ENCODE peak calls at places on chromosome 5, in five cellular contexts. T is body of pancreas, Y is pancreas, Q is heart left ventricle, X is thoracic aorta. O is an unnamed sample.

GRCh38 chr5:68378204-68378830 is 162.8 kb downstream of the PIK3R1 start:
- DNase-seq in Y (no peak), X (no peak), Q (no peak), T (no peak), O (no peak)

GRCh38 chr5:174995827-174996226 is 271.4 kb downstream of the MSX2 start:
- DNase-seq in X (no peak), Q (no peak), Y (no peak), T (no peak), O (no peak)

GRCh38 chr5:172664018-172664417 is 23.0 kb downstream of the NEURL1B start:
- DNase-seq in T (no peak), X (no peak), Y (no peak), Q (no peak), O (no peak)

GRCh38 chr5:50440651-50441478 is at the start of gene EMB:
- DNase-seq in Q (peak; percentile 41), T (peak; percentile 53), Y (peak; percentile 38), X (no peak), O (peak; percentile 69)

GRCh38 chr5:36301858-36302603 is at the start of gene RANBP3L:
- DNase-seq in T (peak; percentile 59), Y (peak; percentile 42), X (no peak), Q (no peak), O (no peak)

GRCh38 chr5:76345582-76345981 is 57.5 kb upstream of the IQGAP2 start:
- DNase-seq in Q (no peak), Y (no peak), T (no peak), X (no peak), O (no peak)

GRCh38 chr5:68534131-68534940 is 318.8 kb downstream of the PIK3R1 start:
- DNase-seq in T (peak; percentile 49), X (no peak), Q (no peak), Y (peak; percentile 43), O (no peak)

GRCh38 chr5:68454766-68455165 is 239.2 kb downstream of the PIK3R1 start:
- DNase-seq in T (no peak), Q (no peak), Y (no peak), X (no peak), O (no peak)

GRCh38 chr5:93273176-93273575 is 307.8 kb downstream of the NR2F1-AS1 start:
- DNase-seq in X (no peak), Y (no peak), Q (no peak), T (no peak), O (no peak)

GRCh38 chr5:180128671-180129261 is 57.2 kb upstream of the RNF130 start:
- DNase-seq in Q (no peak), X (no peak), Y (no peak), T (no peak), O (no peak)

GRCh38 chr5:91272858-91273257 is 110.3 kb downstream of the ARRDC3 start:
- DNase-seq in T (no peak), Q (no peak), X (no peak), Y (no peak), O (no peak)

GRCh38 chr5:88509403-88509802 is 240.8 kb upstream of the TMEM161B start:
- DNase-seq in X (no peak), T (no peak), Q (no peak), Y (no peak), O (no peak)

GRCh38 chr5:90477073-90477472 is 2.4 kb downstream of the POLR3G start:
- DNase-seq in Q (no peak), X (no peak), T (no peak), Y (no peak), O (no peak)

GRCh38 chr5:178418471-178419010 is 171.7 kb downstream of the COL23A1 start:
- DNase-seq in X (no peak), T (no peak), Y (no peak), Q (no peak), O (no peak)

GRCh38 chr5:139104577-139105271 is 93.4 kb downstream of the SIL1 start:
- DNase-seq in X (peak; percentile 72), T (peak; percentile 40), Q (peak; percentile 64), Y (peak; percentile 21), O (no peak)

GRCh38 chr5:168978015-168978414 is 322.9 kb downstream of the SLIT3 start:
- DNase-seq in T (no peak), X (no peak), Y (no peak), Q (no peak), O (no peak)

GRCh38 chr5:8461543-8461942 is 592.6 kb downstream of the MTRR start:
- DNase-seq in Q (no peak), X (no peak), Y (no peak), T (no peak), O (no peak)

GRCh38 chr5:8456846-8457186 is 587.9 kb downstream of the MTRR start:
- DNase-seq in X (no peak), Q (no peak), Y (no peak), T (no peak), O (no peak)

GRCh38 chr5:8462565-8462964 is 593.6 kb downstream of the MTRR start:
- DNase-seq in Q (no peak), X (no peak), T (no peak), Y (no peak), O (no peak)

GRCh38 chr5:8457187-8458037 is 588.5 kb downstream of the MTRR start:
- DNase-seq in Y (peak; percentile 92), X (peak; percentile 85), T (peak; percentile 95), Q (peak; percentile 94), O (peak; percentile 84)

DNA sequence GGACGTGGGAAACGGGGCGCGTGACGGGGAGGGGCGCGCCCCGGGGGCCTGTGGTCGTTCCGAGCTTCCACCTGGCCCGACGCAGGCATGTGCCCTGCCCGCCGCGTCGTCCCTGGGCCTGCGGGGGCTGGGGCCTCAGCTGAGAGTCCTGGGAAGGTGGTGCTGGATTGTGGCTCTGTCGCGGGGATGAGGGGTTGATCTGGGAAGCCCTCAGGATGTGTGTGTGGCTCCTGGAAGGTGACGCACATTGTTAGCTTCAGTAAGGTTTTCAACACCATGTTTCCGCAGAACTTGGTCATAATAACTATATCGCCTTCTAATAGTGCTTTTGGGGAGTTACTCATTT is 589.1 kb downstream of the MTRR start:
- DNase-seq in Q (no peak), T (no peak), X (no peak), Y (no peak), O (no peak)
- H3K27ac ChIP-seq in Q (peak overlapping the region; percentile 94), T (peak overlapping the region; percentile 63), X (peak overlapping the region; percentile 79), Y (peak overlapping the region; percentile 70), O (peak overlapping the region; percentile 7)

GRCh38 chr5:141298376-141298775 is 5.5 kb downstream of the SLC25A2 start:
- DNase-seq in Y (no peak), T (no peak), X (no peak), Q (no peak), O (no peak)

GRCh38 chr5:141306630-141307029 is 2.8 kb upstream of the SLC25A2 start:
- DNase-seq in X (no peak), Y (no peak), Q (no peak), T (no peak), O (no peak)

DNA sequence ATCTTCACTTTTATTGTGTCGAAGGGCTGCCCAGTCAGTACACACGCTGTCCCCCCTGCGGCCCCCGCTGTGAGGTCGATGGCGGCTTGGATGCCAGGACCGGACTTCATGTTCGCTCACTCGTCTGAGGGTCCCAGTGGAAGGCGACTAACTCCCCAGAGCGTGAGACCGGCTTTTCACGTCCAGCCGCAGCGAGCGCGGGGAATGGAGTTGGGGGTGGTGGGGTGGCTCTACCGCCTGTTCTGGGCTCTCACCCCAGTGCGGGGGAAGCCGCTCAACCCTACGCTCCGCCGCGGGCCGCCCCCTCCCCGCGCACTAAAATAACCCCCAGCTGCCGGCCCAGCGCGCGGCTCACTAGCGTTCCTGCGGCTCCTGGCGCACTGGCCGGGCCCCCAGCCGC is at the start of gene SLC25A2:
- DNase-seq in X (no peak), T (no peak), Q (no peak), Y (no peak), O (no peak)
- H3K9me3 ChIP-seq in X (peaks cover 92% of the 10 kb centered on the region), T (peaks cover 8% of the 10 kb centered on the region), Q (peaks cover 95% of the 10 kb centered on the region), Y (no peaks in the 10 kb centered on the region), O (peaks cover 83% of the 10 kb centered on the region)

GRCh38 chr5:141421489-141421855 is 621 bp downstream of the PCDHGA11 start:
- DNase-seq in T (no peak), Q (no peak), X (no peak), Y (no peak), O (no peak)

GRCh38 chr5:141422742-141423291 is 2.0 kb downstream of the PCDHGA11 start:
- DNase-seq in Y (no peak), X (no peak), Q (no peak), T (no peak), O (no peak)

GRCh38 chr5:141419074-141419880 is 1.6 kb upstream of the PCDHGA11 start:
- DNase-seq in Q (no peak), Y (no peak), X (no peak), T (no peak), O (no peak)

DNA sequence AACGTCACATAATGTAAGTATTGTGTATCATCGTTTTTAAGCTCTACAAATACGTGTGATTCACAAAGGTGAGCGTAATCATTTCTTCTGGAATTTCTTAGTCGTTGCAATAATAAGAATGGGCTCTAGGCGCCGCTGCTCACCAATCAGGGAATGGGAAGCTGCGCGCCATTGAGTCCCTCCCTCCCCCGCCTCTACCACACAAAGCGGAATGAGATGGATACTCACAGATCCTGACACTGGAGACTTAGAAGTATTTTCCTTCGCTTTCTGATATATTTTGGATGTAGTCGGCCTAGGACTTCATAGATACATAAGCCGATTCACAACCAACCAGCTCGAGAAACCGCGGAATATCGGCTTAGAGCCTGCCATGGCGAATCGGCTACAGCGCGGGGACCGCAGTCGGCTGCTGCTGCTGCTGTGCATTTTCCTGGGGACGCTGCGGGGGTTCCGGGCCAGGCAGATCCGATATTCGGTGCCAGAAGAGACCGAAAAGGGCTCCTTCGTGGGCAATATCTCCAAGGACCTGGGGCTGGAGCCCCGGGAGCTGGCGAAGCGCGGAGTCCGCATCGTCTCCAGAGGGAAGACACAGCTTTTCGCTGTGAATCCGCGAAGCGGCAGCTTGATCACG is at the start of gene PCDHGA11:
- DNase-seq in X (no peak), T (peak; percentile 22), Y (no peak), Q (no peak), O (no peak)
- TF ChIP-seq CTCF in X (no peak), T (no peak), Y (no peak), Q (peak; percentile 44), O (no peak)

DNA sequence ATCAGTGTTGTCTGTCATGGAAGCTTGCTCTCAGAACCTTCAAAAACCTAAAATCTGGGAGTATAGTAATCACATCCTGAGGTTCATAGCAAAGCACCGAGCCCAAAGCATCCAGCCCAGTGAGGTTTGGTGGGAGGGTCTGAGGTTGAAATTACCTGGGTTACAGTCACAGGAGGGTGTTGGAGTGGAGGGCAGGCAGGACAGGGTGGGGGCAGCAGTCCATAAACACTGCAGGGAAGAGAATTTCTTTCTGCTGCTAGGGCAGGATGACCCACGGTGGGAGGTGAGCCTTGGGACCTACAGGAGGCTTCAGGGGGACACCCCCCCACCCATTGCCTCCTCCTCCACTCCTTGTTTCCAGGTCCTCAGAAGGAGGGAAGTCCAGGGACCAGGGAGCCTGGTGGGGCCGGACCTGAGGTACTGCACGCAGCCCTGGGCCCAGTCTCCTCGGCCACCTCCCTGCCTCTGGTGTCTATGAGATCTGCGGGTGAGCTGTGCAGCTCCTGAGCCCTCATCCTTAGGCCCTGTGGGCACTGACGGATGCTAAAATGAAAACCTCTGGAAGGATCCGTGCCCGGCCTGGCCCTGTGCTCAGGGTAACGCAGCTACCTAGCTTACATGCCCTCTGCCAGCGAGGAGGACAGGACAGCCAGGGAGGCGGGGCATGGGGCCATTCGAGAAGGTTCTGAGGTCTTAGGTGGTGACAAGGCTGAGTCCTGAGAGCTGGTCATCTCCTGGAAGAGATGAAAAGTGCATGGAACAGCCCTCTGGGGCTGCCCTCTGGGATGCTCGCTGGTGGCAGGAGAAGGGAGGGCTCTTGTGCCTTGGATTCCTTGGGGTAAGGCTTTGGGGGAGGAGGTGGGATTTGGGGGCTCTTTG is 1.8 kb upstream of the ADCY2 start:
- DNase-seq in Q (no peak), Y (no peak), X (no peak), T (no peak), O (no peak)
- H3K27ac ChIP-seq in Q (no peak overlapping the region), Y (no peak overlapping the region), X (peak overlapping the region; percentile 26), T (no peak overlapping the region), O (no peak overlapping the region)

O was measured in CD4-positive, alpha-beta T cell.